ENCODE peak calls at places on chromosomes 5 and 9, in seven cellular contexts. F, T, H, Y, V, U and B are unnamed samples.

GRCh38 chr5:6634327-6634713 is 1.1 kb downstream of the SRD5A1 start:
- DNase-seq in F (no peak), T (no peak), H (peak; percentile 43), Y (no peak), V (no peak), U (no peak), B (no peak)

GRCh38 chr9:76531231-76531775 is 72.3 kb downstream of the GCNT1 start:
- DNase-seq in F (no peak), T (no peak), H (no peak), Y (no peak), V (no peak), U (no peak), B (no peak)

GRCh38 chr5:157479612-157480510 is 19.8 kb downstream of the NIPAL4 start:
- DNase-seq in F (no peak), T (no peak), H (no peak), Y (no peak), V (no peak), U (no peak), B (no peak)

GRCh38 chr9:97904725-97905124 is 17.6 kb downstream of the TRMO start:
- DNase-seq in F (no peak), T (no peak), H (no peak), Y (no peak), V (no peak), U (no peak), B (no peak)

GRCh38 chr5:72818866-72819534 is 2.5 kb downstream of the TNPO1 start:
- DNase-seq in F (peak; percentile 72), T (peak; percentile 69), H (peak; percentile 86), Y (peak; percentile 58), V (peak; percentile 70), U (peak; percentile 74), B (peak; percentile 84)

GRCh38 chr5:99586878-99587277 is 658.1 kb upstream of the CHD1 start:
- DNase-seq in F (no peak), T (no peak), H (no peak), Y (no peak), V (no peak), U (no peak), B (no peak)

GRCh38 chr9:68704804-68705635 is at the start of gene PIP5K1B:
- DNase-seq in F (peak; percentile 69), T (peak; percentile 82), H (peak; percentile 66), Y (peak; percentile 77), V (peak; percentile 83), U (peak; percentile 90), B (peak; percentile 90)

GRCh38 chr5:106959447-106959846 is 711.3 kb downstream of the EFNA5 start:
- DNase-seq in F (no peak), T (no peak), H (no peak), Y (no peak), V (no peak), U (peak; percentile 16), B (no peak)

GRCh38 chr5:94564812-94565211 is 53.6 kb downstream of the KIAA0825 start:
- DNase-seq in F (no peak), T (no peak), H (no peak), Y (no peak), V (no peak), U (no peak), B (no peak)

GRCh38 chr5:108945094-108945493 is 197.4 kb downstream of the FER start:
- DNase-seq in F (no peak), T (no peak), H (no peak), Y (no peak), V (no peak), U (no peak), B (no peak)

GRCh38 chr9:86550411-86550810 is 196.2 kb upstream of the TUT7 start:
- DNase-seq in F (no peak), T (no peak), H (peak; percentile 64), Y (no peak), V (no peak), U (no peak), B (no peak)

GRCh38 chr5:124178050-124178449 is 568.4 kb downstream of the ZNF608 start:
- DNase-seq in F (no peak), T (no peak), H (no peak), Y (no peak), V (no peak), U (no peak), B (no peak)

GRCh38 chr5:85017271-85017670 is 632.6 kb upstream of the EDIL3 start:
- DNase-seq in F (no peak), T (no peak), H (no peak), Y (no peak), V (no peak), U (no peak), B (no peak)

GRCh38 chr5:108681079-108681921 is 66.4 kb upstream of the FER start:
- DNase-seq in F (peak; percentile 25), T (no peak), H (peak; percentile 87), Y (no peak), V (no peak), U (no peak), B (no peak)

GRCh38 chr9:134406366-134407122 is 80.3 kb downstream of the RXRA start:
- DNase-seq in F (no peak), T (no peak), H (peak; percentile 68), Y (no peak), V (peak; percentile 75), U (no peak), B (no peak)
- H3K4me3 ChIP-seq in F (no peak overlapping the region), T (no peak overlapping the region), H (peak overlapping the region; percentile 57), Y (peak overlapping the region; percentile 55), V (no peak overlapping the region), U (peak overlapping the region; percentile 18), B (peak overlapping the region; percentile 37)

GRCh38 chr9:137610944-137611343 is 5.5 kb downstream of the ARRDC1 start:
- DNase-seq in F (peak; percentile 62), T (no peak), H (no peak), Y (no peak), V (no peak), U (no peak), B (no peak)
- H3K4me3 ChIP-seq in F (no peak overlapping the region), T (no peak overlapping the region), H (no peak overlapping the region), Y (no peak overlapping the region), V (no peak overlapping the region), U (no peak overlapping the region), B (peak overlapping the region; percentile 16)

GRCh38 chr5:67166460-67166871 is 30.1 kb downstream of the CD180 start:
- DNase-seq in F (no peak), T (no peak), H (no peak), Y (peak; percentile 58), V (peak; percentile 86), U (peak; percentile 70), B (peak; percentile 89)
- H3K4me3 ChIP-seq in F (no peak overlapping the region), T (no peak overlapping the region), H (peak overlapping the region; percentile 44), Y (peak overlapping the region; percentile 54), V (peak overlapping the region; percentile 20), U (peak overlapping the region; percentile 23), B (peak overlapping the region; percentile 47)

GRCh38 chr5:14155075-14155474 is 11.9 kb downstream of the TRIO start:
- DNase-seq in F (no peak), T (no peak), H (no peak), Y (no peak), V (no peak), U (no peak), B (no peak)
- H3K4me3 ChIP-seq in F (no peak overlapping the region), T (no peak overlapping the region), H (peak overlapping the region; percentile 63), Y (no peak overlapping the region), V (no peak overlapping the region), U (no peak overlapping the region), B (no peak overlapping the region)

DNA sequence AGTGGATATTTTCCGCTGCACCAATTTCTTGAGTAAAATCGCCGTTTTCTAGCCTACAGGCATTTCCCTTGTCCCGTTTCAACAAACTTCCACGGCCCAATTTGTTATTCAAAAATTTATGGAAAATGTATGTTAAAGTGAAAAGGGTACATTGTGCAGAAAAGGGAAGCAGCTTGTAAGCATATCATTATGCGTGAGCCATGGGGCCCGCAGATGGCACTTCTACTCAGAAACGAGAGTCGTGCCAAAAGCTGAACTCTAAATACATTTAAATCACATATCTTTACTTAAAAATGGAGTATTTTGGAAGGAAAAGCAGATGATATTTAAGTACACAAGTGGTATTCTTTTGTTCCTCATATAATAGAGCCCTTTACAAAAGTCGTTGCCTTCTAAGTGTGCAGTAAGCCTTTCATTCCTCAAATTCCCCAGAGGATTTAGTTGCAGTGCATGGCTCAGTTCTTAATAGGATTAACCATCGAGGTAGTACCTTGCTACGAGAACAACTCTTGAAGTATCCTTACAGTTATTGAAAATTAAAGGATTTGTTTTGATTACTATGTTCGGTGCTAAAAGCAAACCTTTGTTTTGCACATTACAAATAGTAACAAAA is 1227.1 kb upstream of the WWC1 start:
- DNase-seq in F (peak; percentile 36), T (no peak), H (no peak), Y (no peak), V (no peak), U (no peak), B (no peak)
- H3K4me3 ChIP-seq in F (no peak overlapping the region), T (no peak overlapping the region), H (no peak overlapping the region), Y (no peak overlapping the region), V (no peak overlapping the region), U (no peak overlapping the region), B (no peak overlapping the region)

GRCh38 chr9:135499326-135500070 is 984 bp upstream of the MRPS2 start:
- DNase-seq in F (peak; percentile 95), T (peak; percentile 91), H (peak; percentile 94), Y (peak; percentile 96), V (peak; percentile 98), U (peak; percentile 96), B (peak; percentile 97)
- H3K4me3 ChIP-seq in F (peak overlapping the region; percentile 94), T (peak overlapping the region; percentile 84), H (peak overlapping the region; percentile 96), Y (peak overlapping the region; percentile 98), V (peak overlapping the region; percentile 65), U (peak overlapping the region; percentile 96), B (peak overlapping the region; percentile 79)